ENCODE peak calls at places on chromosomes 11 and 22, in four cellular contexts. U is activated T-helper 1 cell treated with anti-CD3 and anti-CD28 coated beads, Interleukin-12 subunit alpha, Interleukin-12 subunit beta, Interleukin-2, Interleukin-4 antibody, amounts not matched to agents 30 ng/mL and 10 ng/mL and 1 ng/mL, durations not matched to agents 14 hours and 24 hours and 36 hours; D is GM23248; F is T47D. R is an unnamed sample.

GRCh38 chr22:36306227-36306626 is 53.3 kb downstream of the APOL1 start:
- DNase-seq in U (no peak), D (no peak), F (no peak), R (no peak)

GRCh38 chr22:44664149-44664548 is 37.9 kb upstream of the PRR5 start:
- DNase-seq in U (peak; percentile 41), D (no peak), F (no peak), R (no peak)

GRCh38 chr22:23750744-23751440 is at the start of gene ZNF70:
- DNase-seq in U (peak; percentile 77), D (peak; percentile 92), F (peak; percentile 85), R (no peak)

GRCh38 chr11:105092255-105093239 is 47.0 kb downstream of the CARD18 start:
- DNase-seq in U (no peak), D (no peak), F (no peak), R (no peak)

GRCh38 chr11:95115597-95115996 is 26.0 kb downstream of the ENDOD1 start:
- DNase-seq in U (no peak), D (no peak), F (no peak), R (no peak)

GRCh38 chr11:64752106-64752970 is 7.4 kb downstream of the PYGM start:
- DNase-seq in U (no peak), D (no peak), F (no peak), R (no peak)

GRCh38 chr22:48711669-48712068 is 1116.0 kb downstream of the BRD1 start:
- DNase-seq in U (no peak), D (no peak), F (no peak), R (no peak)

GRCh38 chr11:133230446-133230845 is 301.9 kb downstream of the OPCML start:
- DNase-seq in U (no peak), D (no peak), F (no peak), R (no peak)

GRCh38 chr11:111427471-111427912 is 48.4 kb upstream of the POU2AF1 start:
- DNase-seq in U (no peak), D (no peak), F (no peak), R (peak; percentile 76)

GRCh38 chr11:76206327-76207081 is at the start of gene WNT11:
- DNase-seq in U (no peak), D (peak; percentile 69), F (peak; percentile 72), R (no peak)

GRCh38 chr22:43135565-43135964 is 7.6 kb downstream of the MCAT start:
- DNase-seq in U (no peak), D (no peak), F (no peak), R (no peak)

GRCh38 chr11:122850076-122850631 is 11.9 kb downstream of the CRTAM start:
- DNase-seq in U (no peak), D (peak; percentile 75), F (no peak), R (no peak)

GRCh38 chr11:118605116-118605867 is 2.1 kb upstream of the PHLDB1 start:
- DNase-seq in U (no peak), D (peak; percentile 97), F (no peak), R (no peak)

GRCh38 chr22:31046591-31047226 is 34.4 kb upstream of the SMTN start:
- DNase-seq in U (no peak), D (no peak), F (no peak), R (no peak)

GRCh38 chr11:32447252-32447651 is 11.9 kb upstream of the WT1 start:
- DNase-seq in U (no peak), D (no peak), F (no peak), R (no peak)

GRCh38 chr11:130548491-130548833 is 100.0 kb downstream of the ADAMTS15 start:
- DNase-seq in U (no peak), D (peak; percentile 69), F (no peak), R (no peak)